ENCODE peak calls at places on chromosomes 2 and 18, in six cellular contexts. I, X, E, L, T and Q are unnamed samples.

GRCh38 chr2:64876137-64876647 is 113.0 kb upstream of the SLC1A4 start:
- DNase-seq in I (no peak), X (no peak), E (peak; percentile 52), L (peak; percentile 87), T (peak; percentile 69), Q (peak; percentile 79)

GRCh38 chr2:9251154-9252001 is 44.8 kb downstream of the ASAP2 start:
- DNase-seq in I (no peak), X (no peak), E (peak; percentile 78), L (peak; percentile 97), T (peak; percentile 79), Q (peak; percentile 75)

GRCh38 chr2:96556441-96557330 is 20.1 kb downstream of the ARID5A start:
- DNase-seq in I (no peak), X (no peak), E (no peak), L (peak; percentile 72), T (peak; percentile 81), Q (peak; percentile 43)

GRCh38 chr2:235860846-235861245 is 307.3 kb downstream of the GBX2 start:
- DNase-seq in I (no peak), X (no peak), E (no peak), L (peak; percentile 24), T (peak; percentile 11), Q (peak; percentile 45)

GRCh38 chr2:170073288-170073687 is 104.7 kb upstream of the MYO3B start:
- DNase-seq in I (peak; percentile 19), X (peak; percentile 24), E (peak; percentile 44), L (peak; percentile 63), T (peak; percentile 94), Q (peak; percentile 96)

GRCh38 chr18:50410008-50410407 is 35.2 kb downstream of the SKA1 start:
- DNase-seq in I (no peak), X (no peak), E (no peak), L (peak; percentile 3), T (no peak), Q (no peak)

GRCh38 chr2:32418777-32419176 is 62.0 kb downstream of the BIRC6 start:
- DNase-seq in I (no peak), X (no peak), E (no peak), L (peak; percentile 82), T (peak; percentile 92), Q (peak; percentile 68)

GRCh38 chr2:118635891-118636290 is 211.6 kb downstream of the EN1 start:
- DNase-seq in I (no peak), X (no peak), E (no peak), L (peak; percentile 19), T (no peak), Q (no peak)

GRCh38 chr18:53639696-53640095 is 584.8 kb downstream of the MBD2 start:
- DNase-seq in I (no peak), X (no peak), E (no peak), L (no peak), T (no peak), Q (no peak)

GRCh38 chr18:8803063-8803795 is 97.9 kb downstream of the MTCL1 start:
- DNase-seq in I (no peak), X (no peak), E (no peak), L (no peak), T (no peak), Q (no peak)

GRCh38 chr18:29164020-29164706 is 987.2 kb upstream of the CDH2 start:
- DNase-seq in I (no peak), X (peak; percentile 11), E (peak; percentile 68), L (peak; percentile 96), T (peak; percentile 91), Q (peak; percentile 94)

GRCh38 chr2:28082131-28082530 is 191.6 kb downstream of the BABAM2 start:
- DNase-seq in I (no peak), X (no peak), E (no peak), L (peak; percentile 71), T (peak; percentile 85), Q (peak; percentile 18)

GRCh38 chr2:147989809-147990403 is 30.6 kb downstream of the ORC4 start:
- DNase-seq in I (no peak), X (peak; percentile 38), E (peak; percentile 18), L (peak; percentile 64), T (peak; percentile 63), Q (peak; percentile 73)

GRCh38 chr2:45194611-45195010 is 185.4 kb upstream of the SIX2 start:
- DNase-seq in I (no peak), X (no peak), E (no peak), L (no peak), T (no peak), Q (no peak)

GRCh38 chr2:226048625-226049024 is 649.1 kb downstream of the NYAP2 start:
- DNase-seq in I (no peak), X (no peak), E (no peak), L (peak; percentile 85), T (peak; percentile 90), Q (no peak)

GRCh38 chr2:9944330-9944758 is 7.1 kb upstream of the GRHL1 start:
- DNase-seq in I (no peak), X (no peak), E (no peak), L (peak; percentile 25), T (no peak), Q (no peak)

GRCh38 chr2:173990970-173991819 is 26.0 kb upstream of the SP3 start:
- DNase-seq in I (no peak), X (no peak), E (no peak), L (peak; percentile 69), T (peak; percentile 63), Q (peak; percentile 14)

GRCh38 chr2:12797815-12798214 is 81.1 kb downstream of the TRIB2 start:
- DNase-seq in I (no peak), X (no peak), E (no peak), L (peak; percentile 62), T (peak; percentile 82), Q (peak; percentile 96)

GRCh38 chr2:238412067-238412767 is 14.5 kb upstream of the ASB1 start:
- DNase-seq in I (no peak), X (no peak), E (no peak), L (no peak), T (no peak), Q (no peak)

GRCh38 chr2:46876741-46877384 is 38.7 kb downstream of the MCFD2 start:
- DNase-seq in I (no peak), X (peak; percentile 51), E (peak; percentile 72), L (peak; percentile 84), T (peak; percentile 78), Q (peak; percentile 85)